ENCODE peak calls at places on chromosomes 16 and 17, in ten cellular contexts. R is MM.1S, O is GM23338, N is mucosa of descending colon, G is transverse colon, E is left ventricle myocardium inferior, A is AG04449, U is ascending aorta, W is body of pancreas, Y is fibroblast of pulmonary artery. M is an unnamed sample.

GRCh38 chr17:7307686-7308624 is 527 bp downstream of the EIF5A start:
- DNase-seq in U (no peak), E (peak; percentile 59), A (no peak), Y (peak; percentile 35), G (peak; percentile 60), O (peak; percentile 64), W (peak; percentile 47), N (peak; percentile 81), R (peak; percentile 43), M (no peak)

GRCh38 chr17:55458977-55459376 is 37.3 kb upstream of the MMD start:
- DNase-seq in W (no peak), E (no peak), Y (peak; percentile 57), G (no peak), O (no peak), R (no peak), U (no peak), A (no peak), N (no peak), M (no peak)

GRCh38 chr17:83144421-83145357 is 65.3 kb downstream of the METRNL start:
- DNase-seq in W (no peak), E (no peak), G (no peak), N (no peak), Y (no peak), A (no peak), R (no peak), O (no peak), U (no peak), M (peak; percentile 52)

GRCh38 chr16:59848314-59848713 is 1114.2 kb upstream of the GOT2 start:
- DNase-seq in N (no peak), G (no peak), E (no peak), Y (no peak), R (no peak), U (no peak), A (no peak), W (no peak), O (no peak), M (no peak)

GRCh38 chr17:79851461-79851817 is 12.2 kb upstream of the CBX4 start:
- DNase-seq in N (peak; percentile 80), U (no peak), W (peak; percentile 80), Y (no peak), E (no peak), R (no peak), G (peak; percentile 76), A (no peak), O (no peak), M (no peak)

GRCh38 chr16:71952818-71953217 is 47.4 kb downstream of the PKD1L3 start:
- DNase-seq in Y (no peak), A (no peak), W (no peak), O (no peak), N (no peak), R (no peak), U (no peak), E (no peak), G (no peak), M (no peak)

GRCh38 chr17:54907385-54907784 is 6.7 kb downstream of the TOM1L1 start:
- DNase-seq in A (no peak), N (no peak), G (no peak), O (no peak), W (no peak), R (no peak), Y (no peak), E (no peak), U (no peak), M (no peak)

GRCh38 chr16:2331199-2331931 is 9.2 kb downstream of the ABCA3 start:
- DNase-seq in R (no peak), G (no peak), U (no peak), O (no peak), W (no peak), N (no peak), A (no peak), Y (no peak), E (no peak), M (no peak)

GRCh38 chr17:14359251-14359939 is 58.5 kb downstream of the HS3ST3B1 start:
- DNase-seq in O (no peak), Y (no peak), W (no peak), R (no peak), N (no peak), U (no peak), A (no peak), G (no peak), E (no peak), M (no peak)

GRCh38 chr17:64534187-64534586 is 27.4 kb downstream of the CEP95 start:
- DNase-seq in W (no peak), N (peak; percentile 31), R (no peak), E (no peak), G (no peak), A (no peak), U (no peak), O (no peak), Y (no peak), M (no peak)
- TF ChIP-seq CTCF in W (no peak), N (no peak), R (no peak), E (no peak), G (no peak), A (no peak), U (no peak), O (peak; percentile 27), Y (peak; percentile 16), M (peak; percentile 8)

GRCh38 chr17:73342549-73343167 is 30.9 kb upstream of the CDC42EP4 start:
- DNase-seq in A (no peak), W (no peak), E (no peak), U (no peak), R (no peak), G (no peak), N (no peak), Y (peak; percentile 74), O (peak; percentile 37), M (no peak)

GRCh38 chr17:73341350-73342056 is 29.7 kb upstream of the CDC42EP4 start:
- DNase-seq in O (no peak), R (no peak), N (no peak), A (no peak), W (peak; percentile 42), E (no peak), U (no peak), G (no peak), Y (no peak), M (no peak)

GRCh38 chr17:73343739-73344454 is 32.1 kb upstream of the CDC42EP4 start:
- DNase-seq in G (no peak), A (no peak), N (no peak), U (no peak), R (no peak), Y (no peak), O (no peak), W (no peak), E (no peak), M (no peak)

GRCh38 chr17:73342057-73342522 is 30.3 kb upstream of the CDC42EP4 start:
- DNase-seq in A (peak; percentile 58), W (peak; percentile 72), G (peak; percentile 65), N (no peak), Y (peak; percentile 98), U (peak; percentile 80), E (peak; percentile 53), O (peak; percentile 89), R (no peak), M (peak; percentile 51)

DNA sequence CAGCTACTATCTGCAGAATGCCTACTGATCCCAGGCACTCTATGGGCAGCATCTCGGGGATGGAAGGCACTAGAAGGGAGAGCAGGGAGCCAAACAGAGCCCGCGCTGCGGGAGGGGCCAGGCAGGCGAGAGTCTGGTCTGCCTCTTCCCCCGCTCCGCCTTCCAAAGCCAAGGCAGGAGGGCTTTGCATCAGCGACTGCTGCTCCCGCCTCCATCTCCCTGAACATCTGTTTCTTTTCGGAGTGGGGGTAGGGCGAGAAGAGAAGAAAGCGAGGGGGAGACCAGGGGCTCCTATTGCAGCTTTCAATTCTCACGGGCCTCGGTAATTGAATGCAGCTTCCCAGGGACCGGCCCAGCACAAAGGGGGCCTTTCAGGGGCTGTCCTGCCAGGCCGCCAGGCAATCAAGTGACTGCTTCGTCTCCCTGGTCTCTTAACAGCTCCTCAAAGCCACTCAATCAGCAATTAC is 31.4 kb upstream of the CDC42EP4 start:
- DNase-seq in E (peak; percentile 69), N (no peak), U (peak; percentile 81), A (peak; percentile 57), Y (peak; percentile 89), G (peak; percentile 51), W (peak; percentile 54), R (no peak), O (peak; percentile 89), M (peak; percentile 70)
- H3K4me3 ChIP-seq in E (peak overlapping the region; percentile 34), N (no peak overlapping the region), U (peak overlapping the region; percentile 35), A (peak overlapping the region; percentile 32), Y (peak overlapping the region; percentile 9), G (peak overlapping the region; percentile 15), W (no peak overlapping the region), R (no peak overlapping the region), O (peak overlapping the region; percentile 31), M (peak overlapping the region; percentile 24)

GRCh38 chr16:57284206-57284951 is at the start of gene PLLP:
- DNase-seq in W (peak; percentile 66), U (no peak), A (no peak), N (peak; percentile 79), G (peak; percentile 59), E (no peak), Y (no peak), R (no peak), O (peak; percentile 68), M (no peak)

GRCh38 chr16:57284952-57285263 is 436 bp upstream of the PLLP start:
- DNase-seq in N (no peak), O (no peak), U (no peak), A (no peak), G (no peak), Y (no peak), E (no peak), W (peak; percentile 15), R (no peak), M (no peak)

GRCh38 chr16:57283214-57283955 is 1.1 kb downstream of the PLLP start:
- DNase-seq in W (peak; percentile 51), E (no peak), Y (no peak), N (peak; percentile 34), U (no peak), R (no peak), G (no peak), O (peak; percentile 28), A (no peak), M (no peak)

GRCh38 chr16:57283956-57284205 is 591 bp downstream of the PLLP start:
- DNase-seq in O (no peak), N (no peak), W (no peak), U (no peak), E (no peak), R (no peak), G (no peak), Y (no peak), A (no peak), M (no peak)

DNA sequence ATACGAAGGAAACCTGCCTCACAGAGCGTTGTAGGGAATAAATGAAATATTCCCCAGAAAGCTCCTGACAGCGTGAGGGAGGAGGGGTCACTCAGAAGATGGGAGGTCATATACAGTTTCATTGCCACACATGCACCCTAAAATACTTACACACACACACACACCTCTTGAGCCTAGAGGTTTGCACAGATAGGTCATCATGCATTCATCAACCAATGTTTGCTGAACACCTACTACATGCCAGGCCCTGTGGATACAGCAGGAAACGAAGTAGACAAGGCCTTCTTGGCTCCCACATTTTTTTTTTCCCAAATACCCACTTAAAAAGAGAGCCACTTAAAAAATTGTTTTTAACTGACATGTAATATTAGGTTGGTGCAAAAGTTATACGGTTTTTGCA is 907 bp upstream of the PLLP start:
- DNase-seq in N (no peak), A (no peak), U (no peak), E (no peak), R (no peak), Y (no peak), G (no peak), O (no peak), W (peak; percentile 1), M (no peak)
- TF ChIP-seq CTCF in N (no peak), A (no peak), U (no peak), E (no peak), R (no peak), Y (no peak), G (no peak), O (no peak), W (no peak), M (no peak)

GRCh38 chr16:10767127-10767526 is 23.5 kb downstream of the NUBP1 start:
- DNase-seq in R (no peak), W (no peak), E (no peak), U (no peak), Y (no peak), N (no peak), G (no peak), A (no peak), O (no peak), M (no peak)
- H3K4me3 ChIP-seq in R (no peak overlapping the region), W (no peak overlapping the region), E (no peak overlapping the region), U (no peak overlapping the region), Y (no peak overlapping the region), N (no peak overlapping the region), G (no peak overlapping the region), A (no peak overlapping the region), O (no peak overlapping the region), M (no peak overlapping the region)